ENCODE peak calls at places on chromosomes 4 and X, in six cellular contexts. L is amniotic epithelial cell, Z is T-helper 1 cell, X is Caco-2, G is occipital lobe, C is D341Med. A is an unnamed sample.

GRCh38 chrX:41553688-41554087 is 106.5 kb downstream of the NYX start:
- DNase-seq in L (no peak), G (no peak), X (no peak), Z (no peak), C (no peak), A (no peak)

GRCh38 chr4:94763500-94763899 is 5.7 kb downstream of the BMPR1B start:
- DNase-seq in L (no peak), C (no peak), Z (no peak), X (no peak), G (no peak), A (no peak)

GRCh38 chr4:83128235-83128929 is 13.9 kb upstream of the PLAC8 start:
- DNase-seq in L (peak), X (no peak), Z (no peak), G (no peak), C (no peak), A (no peak)

GRCh38 chr4:24885342-24885741 is 27.5 kb downstream of the CCDC149 start:
- DNase-seq in G (peak), Z (no peak), L (peak), X (no peak), C (no peak), A (no peak)

GRCh38 chrX:40099046-40099968 is 1.5 kb upstream of the BCOR start:
- DNase-seq in C (peak), G (peak), L (no peak), Z (peak), X (no peak), A (peak)

GRCh38 chrX:80879143-80879542 is 69.5 kb upstream of the BRWD3 start:
- DNase-seq in X (no peak), Z (no peak), C (no peak), L (no peak), G (no peak), A (no peak)

GRCh38 chrX:110665636-110666035 is 130.0 kb downstream of the CHRDL1 start:
- DNase-seq in L (peak), C (no peak), Z (no peak), G (no peak), X (peak), A (peak)

GRCh38 chr4:2537011-2537830 is 774 bp downstream of the FAM193A start:
- DNase-seq in L (peak), Z (peak), X (peak), C (peak), G (no peak), A (peak)

GRCh38 chr4:153217440-153217839 is 13.2 kb downstream of the TRIM2 start:
- DNase-seq in Z (no peak), C (no peak), L (peak), G (no peak), X (no peak), A (no peak)

GRCh38 chr4:183478926-183479325 is 25.9 kb upstream of the ING2 start:
- DNase-seq in L (no peak), X (no peak), C (no peak), Z (no peak), G (no peak), A (no peak)

GRCh38 chrX:28910501-28910900 is 323.3 kb downstream of the IL1RAPL1 start:
- DNase-seq in L (peak), Z (no peak), X (no peak), C (no peak), G (no peak), A (no peak)

GRCh38 chr4:132383571-132384199 is 765.4 kb upstream of the PCDH10 start:
- DNase-seq in Z (no peak), L (peak), C (no peak), X (no peak), G (no peak), A (no peak)

GRCh38 chr4:7699040-7699439 is 240.6 kb downstream of the AFAP1 start:
- DNase-seq in Z (no peak), C (no peak), X (no peak), G (no peak), L (peak), A (no peak)

GRCh38 chr4:62051332-62051731 is 851.2 kb downstream of the ADGRL3 start:
- DNase-seq in L (no peak), Z (no peak), X (no peak), G (no peak), C (no peak), A (no peak)

GRCh38 chr4:7168106-7168505 is 24.2 kb upstream of the SORCS2 start:
- DNase-seq in L (no peak), C (no peak), G (no peak), X (peak), Z (no peak), A (no peak)

GRCh38 chrX:776061-776460 is 145.5 kb downstream of the SHOX start:
- DNase-seq in G (no peak), L (no peak), C (no peak), Z (no peak), X (no peak), A (no peak)

GRCh38 chr4:43718369-43718768 is 730.2 kb downstream of the KCTD8 start:
- DNase-seq in G (no peak), Z (no peak), X (no peak), C (no peak), L (no peak), A (no peak)

GRCh38 chr4:88219099-88219498 is 60.7 kb upstream of the ABCG2 start:
- DNase-seq in X (no peak), L (peak), C (peak), G (no peak), Z (peak), A (no peak)

GRCh38 chr4:144371479-144371878 is 231.0 kb upstream of the GYPA start:
- DNase-seq in L (no peak), C (no peak), Z (no peak), X (no peak), G (no peak), A (no peak)

GRCh38 chr4:55512077-55512476 is 34.6 kb downstream of the CLOCK start:
- DNase-seq in G (no peak), C (no peak), L (no peak), Z (no peak), X (no peak), A (no peak)

GRCh38 chr4:8820178-8821102 is 51.2 kb downstream of the HMX1 start:
- DNase-seq in G (no peak), C (peak), Z (peak), X (no peak), L (no peak), A (no peak)

GRCh38 chr4:36041340-36041739 is 203.0 kb downstream of the ARAP2 start:
- DNase-seq in X (no peak), Z (no peak), C (no peak), L (no peak), G (no peak), A (no peak)

GRCh38 chrX:31038585-31039326 is 33.1 kb downstream of the FTHL17 start:
- DNase-seq in G (no peak), Z (no peak), L (peak), X (no peak), C (peak), A (no peak)

GRCh38 chrX:103073442-103073841 is 9.5 kb upstream of the BEX1 start:
- DNase-seq in Z (no peak), G (no peak), X (no peak), L (peak), C (no peak), A (no peak)